ENCODE peak calls at places on chromosomes 6 and 20, in eight cellular contexts. H is stimulated activated CD4-positive, alpha-beta T cell treated with anti-CD3 and anti-CD28 coated beads, Interleukin-15, amount 100 ng/mL, for 1 hour; S is GM20000; J is GM10248; R is NCI-H1105 treated with DMSO at 0.1 percent for 48 hours; G is LHCN-M2; O is SW 1271; M is cerebellar cortex. K is an unnamed sample.

GRCh38 chr6:41935685-41936072 is 5.9 kb downstream of the CCND3 start:
- DNase-seq in G (no peak), O (no peak), R (no peak), M (peak; percentile 22), H (no peak), S (no peak), J (no peak), K (no peak)

GRCh38 chr6:112251170-112251945 is 3.0 kb downstream of the LAMA4 start:
- DNase-seq in O (no peak), M (no peak), S (no peak), H (no peak), G (no peak), J (no peak), R (no peak), K (peak; percentile 93)

GRCh38 chr20:33076662-33077398 is 2.6 kb upstream of the BPIFB4 start:
- DNase-seq in O (no peak), R (no peak), J (no peak), S (no peak), M (peak; percentile 13), H (no peak), G (no peak), K (no peak)

GRCh38 chr6:122751291-122751690 is 28.2 kb upstream of the FABP7 start:
- DNase-seq in M (no peak), J (peak; percentile 29), R (no peak), G (no peak), H (no peak), S (peak; percentile 19), O (no peak), K (no peak)

GRCh38 chr6:117309613-117310012 is 44.3 kb downstream of the VGLL2 start:
- DNase-seq in J (no peak), O (no peak), M (no peak), S (no peak), G (no peak), H (no peak), R (no peak), K (no peak)

GRCh38 chr6:251920-252319 is 40.4 kb upstream of the DUSP22 start:
- DNase-seq in S (no peak), M (no peak), R (no peak), O (no peak), H (no peak), J (no peak), G (peak; percentile 59), K (peak; percentile 9)

GRCh38 chr6:108966855-108967755 is 118.9 kb downstream of the ARMC2 start:
- DNase-seq in O (no peak), M (no peak), G (peak; percentile 56), J (no peak), S (no peak), H (no peak), R (no peak), K (peak; percentile 76)

GRCh38 chr6:74705451-74705850 is 500.4 kb downstream of the COL12A1 start:
- DNase-seq in O (peak; percentile 4), R (no peak), J (no peak), M (no peak), G (no peak), S (no peak), H (no peak), K (no peak)

GRCh38 chr6:113047932-113048331 is 700.8 kb downstream of the RFPL4B start:
- DNase-seq in S (no peak), M (no peak), R (no peak), O (no peak), G (no peak), J (no peak), H (no peak), K (no peak)

GRCh38 chr6:1063671-1064355 is 248.1 kb upstream of the FOXQ1 start:
- DNase-seq in J (no peak), S (no peak), O (no peak), G (no peak), M (no peak), H (no peak), R (no peak), K (no peak)

GRCh38 chr6:1701668-1702353 is 92.1 kb downstream of the FOXC1 start:
- DNase-seq in R (no peak), O (no peak), H (no peak), S (no peak), G (peak; percentile 86), M (no peak), J (no peak), K (peak; percentile 82)

GRCh38 chr6:30171677-30172471 is 8.5 kb downstream of the TRIM15 start:
- DNase-seq in J (no peak), G (no peak), M (no peak), O (no peak), H (no peak), S (no peak), R (peak; percentile 17), K (no peak)

GRCh38 chr6:155340464-155341129 is 26.3 kb upstream of the TFB1M start:
- DNase-seq in R (no peak), O (no peak), S (no peak), H (no peak), G (peak; percentile 23), J (no peak), M (no peak), K (no peak)

GRCh38 chr6:149508485-149508884 is 23.7 kb upstream of the ZC3H12D start:
- DNase-seq in G (no peak), S (no peak), J (no peak), R (no peak), H (no peak), O (no peak), M (no peak), K (no peak)

K was measured in renal cortical epithelial cell.